ENCODE peak calls at places on chromosome 1, in seven cellular contexts. N is endothelial cell; Y is HT-29; X is activated T-helper 1 cell treated with anti-CD3 and anti-CD28 coated beads, Interleukin-2, amount 50 U/mL, for 16 hours; E is stimulated activated CD4-positive, alpha-beta T cell treated with anti-CD3 and anti-CD28 coated beads, Interleukin-2, amount 100 ng/mL, for 48 hours; I is progenitor cell of endocrine pancreas; J is endodermal cell. W is an unnamed sample.

GRCh38 chr1:92886886-92887419 is 55.1 kb downstream of the RPL5 start:
- DNase-seq in N (no peak), E (no peak), J (no peak), X (no peak), I (peak), Y (no peak), W (no peak)

GRCh38 chr1:116390195-116390594 is 17.2 kb downstream of the ATP1A1 start:
- DNase-seq in I (no peak), Y (no peak), J (no peak), E (peak), X (peak), N (no peak), W (no peak)

GRCh38 chr1:91529856-91530255 is 29.2 kb downstream of the CDC7 start:
- DNase-seq in X (no peak), I (no peak), N (no peak), E (no peak), J (no peak), Y (peak), W (no peak)

GRCh38 chr1:112866151-112866550 is 89.8 kb downstream of the SLC16A1 start:
- DNase-seq in J (no peak), X (no peak), E (no peak), I (no peak), N (no peak), Y (no peak), W (no peak)

GRCh38 chr1:175376194-175376593 is 183.6 kb upstream of the KIAA0040 start:
- DNase-seq in N (no peak), I (no peak), E (no peak), J (peak), Y (peak), X (no peak), W (no peak)

GRCh38 chr1:220887202-220887867 is 8.1 kb downstream of the HLX start:
- DNase-seq in N (peak), Y (no peak), E (no peak), J (peak), X (no peak), I (no peak), W (peak)

GRCh38 chr1:161119379-161120061 is 1.6 kb downstream of the NIT1 start:
- DNase-seq in X (peak), E (peak), J (peak), Y (peak), N (no peak), I (no peak), W (no peak)

GRCh38 chr1:29688477-29689365 is 452.4 kb downstream of the PTPRU start:
- DNase-seq in E (no peak), X (no peak), I (no peak), Y (no peak), J (peak), N (no peak), W (no peak)

GRCh38 chr1:30675761-30676160 is 47.6 kb downstream of the MATN1 start:
- DNase-seq in I (no peak), J (no peak), N (no peak), X (no peak), E (no peak), Y (no peak), W (no peak)

GRCh38 chr1:98427664-98428063 is 233.9 kb upstream of the SNX7 start:
- DNase-seq in N (no peak), Y (no peak), I (no peak), E (no peak), J (no peak), X (no peak), W (no peak)

GRCh38 chr1:108057536-108057935 is 92.6 kb upstream of the VAV3 start:
- DNase-seq in J (peak), I (no peak), N (peak), Y (no peak), E (no peak), X (no peak), W (peak)

GRCh38 chr1:181516706-181517105 is 33.4 kb downstream of the CACNA1E start:
- DNase-seq in Y (no peak), N (no peak), E (no peak), X (no peak), J (no peak), I (no peak), W (no peak)

GRCh38 chr1:211579434-211580302 is 707 bp upstream of the SLC30A1 start:
- DNase-seq in X (no peak), E (no peak), N (peak), I (no peak), J (no peak), Y (peak), W (no peak)

GRCh38 chr1:111720977-111721670 is 18.1 kb downstream of the INKA2 start:
- DNase-seq in J (peak), Y (no peak), N (no peak), I (no peak), X (no peak), E (no peak), W (no peak)

GRCh38 chr1:69103213-69103612 is 464.5 kb upstream of the LRRC7 start:
- DNase-seq in E (no peak), I (no peak), J (no peak), N (no peak), Y (no peak), X (no peak), W (no peak)

GRCh38 chr1:89904219-89904980 is 83.6 kb downstream of the LRRC8D start:
- DNase-seq in N (peak), E (no peak), X (no peak), Y (no peak), J (no peak), I (no peak), W (no peak)

GRCh38 chr1:148263906-148264255 is 111.8 kb upstream of the NBPF11 start:
- DNase-seq in X (peak), E (no peak), N (no peak), Y (no peak), J (no peak), I (no peak), W (no peak)

GRCh38 chr1:31627930-31628421 is 10.5 kb downstream of the HCRTR1 start:
- DNase-seq in J (no peak), Y (no peak), E (no peak), N (no peak), I (no peak), X (no peak), W (no peak)

GRCh38 chr1:38585460-38585859 is 274.1 kb downstream of the RRAGC start:
- DNase-seq in I (no peak), X (no peak), Y (no peak), N (no peak), J (peak), E (no peak), W (no peak)

GRCh38 chr1:204408602-204409001 is 3.0 kb downstream of the PPP1R15B start:
- DNase-seq in J (no peak), X (no peak), N (no peak), E (no peak), Y (no peak), I (no peak), W (no peak)

GRCh38 chr1:32705516-32705915 is 2.9 kb upstream of the SYNC start:
- DNase-seq in N (no peak), X (no peak), E (no peak), J (no peak), I (no peak), Y (no peak), W (no peak)

GRCh38 chr1:184562801-184563200 is 176.0 kb downstream of the C1orf21 start:
- DNase-seq in N (no peak), Y (no peak), E (no peak), J (no peak), X (no peak), I (no peak), W (no peak)

GRCh38 chr1:10941891-10942541 is 70.4 kb upstream of the TARDBP start:
- DNase-seq in X (peak), I (peak), E (peak), Y (peak), J (peak), N (peak), W (peak)

W was measured in glutamatergic neuron.